ENCODE peak calls at places on chromosome 1, in six cellular contexts. One of them, this sample, is unnamed.

GRCh38 chr1:23824711-23825075 is 536 bp downstream of the HMGCL start:
- DNase-seq in psoas muscle: no peak
- DNase-seq in esophagus muscularis mucosa: no peak
- DNase-seq in breast epithelium: no peak
- DNase-seq in stomach: no peak
- DNase-seq in fibroblast of pulmonary artery: no peak
- DNase-seq in this sample: no peak

GRCh38 chr1:119815361-119815760 is 4.1 kb upstream of the REG4 start:
- DNase-seq in psoas muscle: no peak
- DNase-seq in esophagus muscularis mucosa: no peak
- DNase-seq in breast epithelium: no peak
- DNase-seq in stomach: no peak
- DNase-seq in fibroblast of pulmonary artery: no peak
- DNase-seq in this sample: no peak

GRCh38 chr1:9784508-9785133 is 39.1 kb downstream of the CLSTN1 start:
- DNase-seq in psoas muscle: no peak
- DNase-seq in esophagus muscularis mucosa: no peak
- DNase-seq in breast epithelium: peak
- DNase-seq in stomach: peak
- DNase-seq in fibroblast of pulmonary artery: peak
- DNase-seq in this sample: peak

GRCh38 chr1:91727763-91728162 is 158.2 kb downstream of the TGFBR3 start:
- DNase-seq in psoas muscle: no peak
- DNase-seq in esophagus muscularis mucosa: no peak
- DNase-seq in breast epithelium: no peak
- DNase-seq in stomach: no peak
- DNase-seq in fibroblast of pulmonary artery: peak
- DNase-seq in this sample: no peak

GRCh38 chr1:205279986-205280385 is 41.6 kb downstream of the NUAK2 start:
- DNase-seq in psoas muscle: no peak
- DNase-seq in esophagus muscularis mucosa: no peak
- DNase-seq in breast epithelium: no peak
- DNase-seq in stomach: no peak
- DNase-seq in fibroblast of pulmonary artery: no peak
- DNase-seq in this sample: peak

GRCh38 chr1:204288061-204288588 is 71.6 kb downstream of the PLEKHA6 start:
- DNase-seq in psoas muscle: peak
- DNase-seq in esophagus muscularis mucosa: no peak
- DNase-seq in breast epithelium: peak
- DNase-seq in stomach: peak
- DNase-seq in fibroblast of pulmonary artery: peak
- DNase-seq in this sample: no peak

GRCh38 chr1:109091196-109092193 is 931 bp downstream of the TMEM167B start:
- DNase-seq in psoas muscle: no peak
- DNase-seq in esophagus muscularis mucosa: no peak
- DNase-seq in breast epithelium: no peak
- DNase-seq in stomach: no peak
- DNase-seq in fibroblast of pulmonary artery: peak
- DNase-seq in this sample: peak

GRCh38 chr1:61389194-61389925 is 307.0 kb downstream of the NFIA start:
- DNase-seq in psoas muscle: no peak
- DNase-seq in esophagus muscularis mucosa: no peak
- DNase-seq in breast epithelium: no peak
- DNase-seq in stomach: no peak
- DNase-seq in fibroblast of pulmonary artery: no peak
- DNase-seq in this sample: no peak

GRCh38 chr1:1911390-1912041 is 3.5 kb upstream of the CALML6 start:
- DNase-seq in psoas muscle: peak
- DNase-seq in esophagus muscularis mucosa: no peak
- DNase-seq in breast epithelium: no peak
- DNase-seq in stomach: no peak
- DNase-seq in fibroblast of pulmonary artery: no peak
- DNase-seq in this sample: no peak

GRCh38 chr1:225878282-225878681 is 3.9 kb downstream of the TMEM63A start:
- DNase-seq in psoas muscle: no peak
- DNase-seq in esophagus muscularis mucosa: no peak
- DNase-seq in breast epithelium: no peak
- DNase-seq in stomach: no peak
- DNase-seq in fibroblast of pulmonary artery: no peak
- DNase-seq in this sample: no peak
- H3K4me3 ChIP-seq in psoas muscle: no peak
- H3K4me3 ChIP-seq in esophagus muscularis mucosa: no peak
- H3K4me3 ChIP-seq in breast epithelium: no peak
- H3K4me3 ChIP-seq in stomach: no peak
- H3K4me3 ChIP-seq in fibroblast of pulmonary artery: no peak
- H3K4me3 ChIP-seq in this sample: no peak

DNA sequence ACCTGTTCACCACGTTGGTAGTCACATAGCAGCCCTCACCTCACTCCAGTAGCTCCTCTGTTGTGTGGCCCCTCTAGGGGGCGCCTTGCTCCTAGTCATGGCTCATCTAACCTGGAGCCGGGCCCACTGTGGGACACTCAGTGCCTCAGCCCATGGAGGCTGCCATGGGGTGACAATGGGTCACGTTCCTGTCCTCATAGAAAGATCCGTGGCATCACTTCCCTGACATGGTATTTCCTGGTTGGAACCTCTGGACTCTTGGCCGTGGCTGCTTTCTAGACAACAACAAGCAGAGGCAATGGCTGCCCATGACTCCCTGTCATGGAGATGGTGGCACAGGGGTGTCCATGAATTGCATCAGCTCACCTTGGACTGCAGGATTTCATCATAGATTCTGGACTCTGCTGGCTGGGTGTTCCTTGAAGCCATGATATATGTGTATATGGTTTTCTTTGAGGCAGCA is 27.5 kb upstream of the SLAMF6 start:
- DNase-seq in psoas muscle: no peak
- DNase-seq in esophagus muscularis mucosa: no peak
- DNase-seq in breast epithelium: no peak
- DNase-seq in stomach: no peak
- DNase-seq in fibroblast of pulmonary artery: no peak
- DNase-seq in this sample: peak
- TF ChIP-seq CTCF in psoas muscle: no peak
- TF ChIP-seq CTCF in esophagus muscularis mucosa: no peak
- TF ChIP-seq CTCF in breast epithelium: no peak
- TF ChIP-seq CTCF in stomach: no peak
- TF ChIP-seq CTCF in fibroblast of pulmonary artery: no peak
- TF ChIP-seq CTCF in this sample: peak

GRCh38 chr1:172382406-172382805 is 38.1 kb upstream of the C1orf105 start:
- DNase-seq in psoas muscle: no peak
- DNase-seq in esophagus muscularis mucosa: no peak
- DNase-seq in breast epithelium: no peak
- DNase-seq in stomach: no peak
- DNase-seq in fibroblast of pulmonary artery: no peak
- DNase-seq in this sample: no peak

GRCh38 chr1:172381981-172382380 is 38.5 kb upstream of the C1orf105 start:
- DNase-seq in psoas muscle: no peak
- DNase-seq in esophagus muscularis mucosa: no peak
- DNase-seq in breast epithelium: no peak
- DNase-seq in stomach: no peak
- DNase-seq in fibroblast of pulmonary artery: no peak
- DNase-seq in this sample: no peak

GRCh38 chr1:172382949-172383348 is 37.5 kb upstream of the C1orf105 start:
- DNase-seq in psoas muscle: no peak
- DNase-seq in esophagus muscularis mucosa: no peak
- DNase-seq in breast epithelium: no peak
- DNase-seq in stomach: no peak
- DNase-seq in fibroblast of pulmonary artery: no peak
- DNase-seq in this sample: no peak

GRCh38 chr1:172386046-172386445 is 34.4 kb upstream of the C1orf105 start:
- DNase-seq in psoas muscle: no peak
- DNase-seq in esophagus muscularis mucosa: no peak
- DNase-seq in breast epithelium: no peak
- DNase-seq in stomach: no peak
- DNase-seq in fibroblast of pulmonary artery: no peak
- DNase-seq in this sample: no peak

DNA sequence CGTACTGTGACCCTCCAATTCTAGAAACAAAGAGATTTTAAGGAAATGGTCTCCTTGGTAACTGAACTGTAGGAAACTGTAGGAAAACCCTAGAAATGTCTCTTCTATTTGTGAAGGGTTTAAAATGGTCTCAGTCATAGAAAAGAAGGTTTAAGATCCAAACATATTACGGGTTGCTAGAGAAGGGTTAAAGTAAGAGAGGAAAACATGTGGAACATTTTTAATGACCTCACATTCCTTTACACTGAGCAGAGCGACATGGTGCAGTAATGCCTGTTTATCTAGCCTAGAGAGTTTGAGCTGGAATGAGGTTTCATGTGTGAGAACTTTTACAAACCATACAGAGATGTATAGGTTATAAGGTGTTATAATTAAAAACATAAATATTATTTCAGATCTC is 36.9 kb upstream of the C1orf105 start:
- DNase-seq in psoas muscle: no peak
- DNase-seq in esophagus muscularis mucosa: no peak
- DNase-seq in breast epithelium: no peak
- DNase-seq in stomach: no peak
- DNase-seq in fibroblast of pulmonary artery: peak
- DNase-seq in this sample: no peak
- H3K4me3 ChIP-seq in psoas muscle: no peak
- H3K4me3 ChIP-seq in esophagus muscularis mucosa: no peak
- H3K4me3 ChIP-seq in breast epithelium: no peak
- H3K4me3 ChIP-seq in stomach: no peak
- H3K4me3 ChIP-seq in fibroblast of pulmonary artery: no peak
- H3K4me3 ChIP-seq in this sample: no peak

GRCh38 chr1:37332126-37332525 is 142.3 kb upstream of the ZC3H12A start:
- DNase-seq in psoas muscle: no peak
- DNase-seq in esophagus muscularis mucosa: no peak
- DNase-seq in breast epithelium: no peak
- DNase-seq in stomach: no peak
- DNase-seq in fibroblast of pulmonary artery: no peak
- DNase-seq in this sample: no peak
- TF ChIP-seq CTCF in psoas muscle: no peak
- TF ChIP-seq CTCF in esophagus muscularis mucosa: no peak
- TF ChIP-seq CTCF in breast epithelium: no peak
- TF ChIP-seq CTCF in stomach: no peak
- TF ChIP-seq CTCF in fibroblast of pulmonary artery: no peak
- TF ChIP-seq CTCF in this sample: no peak

GRCh38 chr1:236699366-236699765 is 13.1 kb downstream of the ACTN2 start:
- DNase-seq in psoas muscle: no peak
- DNase-seq in esophagus muscularis mucosa: peak
- DNase-seq in breast epithelium: no peak
- DNase-seq in stomach: no peak
- DNase-seq in fibroblast of pulmonary artery: peak
- DNase-seq in this sample: no peak
- H3K4me3 ChIP-seq in psoas muscle: peak
- H3K4me3 ChIP-seq in esophagus muscularis mucosa: no peak
- H3K4me3 ChIP-seq in breast epithelium: no peak
- H3K4me3 ChIP-seq in stomach: no peak
- H3K4me3 ChIP-seq in fibroblast of pulmonary artery: no peak
- H3K4me3 ChIP-seq in this sample: no peak

DNA sequence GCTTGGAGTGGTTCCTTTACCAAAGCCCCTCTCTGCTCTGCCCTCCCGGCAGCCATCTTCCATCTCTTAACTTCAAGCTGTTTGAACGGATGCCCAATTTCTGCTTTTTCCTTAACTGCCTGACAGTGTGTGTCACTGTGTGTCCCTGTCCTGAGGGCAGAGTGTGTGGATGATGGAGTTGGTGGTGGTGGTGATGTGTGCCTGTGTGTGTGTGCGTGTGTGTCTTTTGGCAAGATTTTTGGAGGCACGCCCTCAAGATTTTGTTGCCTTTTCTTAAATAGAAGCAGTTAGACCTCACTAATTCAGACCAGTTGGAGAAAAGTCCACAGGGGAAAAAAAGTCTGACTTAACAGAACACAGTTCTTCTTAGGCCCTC is 30.3 kb downstream of the SERTAD4 start:
- DNase-seq in psoas muscle: no peak
- DNase-seq in esophagus muscularis mucosa: no peak
- DNase-seq in breast epithelium: no peak
- DNase-seq in stomach: no peak
- DNase-seq in fibroblast of pulmonary artery: no peak
- DNase-seq in this sample: no peak
- TF ChIP-seq CTCF in psoas muscle: no peak
- TF ChIP-seq CTCF in esophagus muscularis mucosa: no peak
- TF ChIP-seq CTCF in breast epithelium: no peak
- TF ChIP-seq CTCF in stomach: no peak
- TF ChIP-seq CTCF in fibroblast of pulmonary artery: no peak
- TF ChIP-seq CTCF in this sample: no peak